ENCODE peak calls at places on chromosomes 2 and 18, in four cellular contexts. Y is Peyer's patch, L is HepG2, J is upper lobe of right lung. M is an unnamed sample. For H3K4me1, the result is how much of the 10 kb centered on the place peaks cover.

GRCh38 chr18:35141567-35142269 is 99.1 kb upstream of the ZNF397 start:
- DNase-seq in Y (no peak), J (no peak), L (no peak), M (no peak)

GRCh38 chr2:170972508-170973224 is 43.6 kb downstream of the GORASP2 start:
- DNase-seq in L (no peak), Y (no peak), J (no peak), M (no peak)

GRCh38 chr18:33603434-33603833 is 25.4 kb downstream of the ASXL3 start:
- DNase-seq in J (no peak), L (no peak), Y (no peak), M (no peak)

GRCh38 chr18:54222922-54223567 is 1.4 kb downstream of the MBD2 start:
- DNase-seq in L (peak), Y (no peak), J (no peak), M (no peak)

GRCh38 chr2:40534528-40534927 is 82.6 kb upstream of the SLC8A1 start:
- DNase-seq in Y (no peak), J (no peak), L (no peak), M (no peak)

GRCh38 chr2:135745545-135745944 is 3.9 kb downstream of the UBXN4 start:
- DNase-seq in Y (no peak), L (no peak), J (no peak), M (no peak)

GRCh38 chr2:29113027-29113686 is 2.1 kb upstream of the CLIP4 start:
- DNase-seq in J (no peak), L (peak), Y (no peak), M (no peak)

GRCh38 chr18:74963820-74964446 is 245.0 kb downstream of the PTGR3 start:
- DNase-seq in Y (no peak), L (peak), J (no peak), M (peak)

DNA sequence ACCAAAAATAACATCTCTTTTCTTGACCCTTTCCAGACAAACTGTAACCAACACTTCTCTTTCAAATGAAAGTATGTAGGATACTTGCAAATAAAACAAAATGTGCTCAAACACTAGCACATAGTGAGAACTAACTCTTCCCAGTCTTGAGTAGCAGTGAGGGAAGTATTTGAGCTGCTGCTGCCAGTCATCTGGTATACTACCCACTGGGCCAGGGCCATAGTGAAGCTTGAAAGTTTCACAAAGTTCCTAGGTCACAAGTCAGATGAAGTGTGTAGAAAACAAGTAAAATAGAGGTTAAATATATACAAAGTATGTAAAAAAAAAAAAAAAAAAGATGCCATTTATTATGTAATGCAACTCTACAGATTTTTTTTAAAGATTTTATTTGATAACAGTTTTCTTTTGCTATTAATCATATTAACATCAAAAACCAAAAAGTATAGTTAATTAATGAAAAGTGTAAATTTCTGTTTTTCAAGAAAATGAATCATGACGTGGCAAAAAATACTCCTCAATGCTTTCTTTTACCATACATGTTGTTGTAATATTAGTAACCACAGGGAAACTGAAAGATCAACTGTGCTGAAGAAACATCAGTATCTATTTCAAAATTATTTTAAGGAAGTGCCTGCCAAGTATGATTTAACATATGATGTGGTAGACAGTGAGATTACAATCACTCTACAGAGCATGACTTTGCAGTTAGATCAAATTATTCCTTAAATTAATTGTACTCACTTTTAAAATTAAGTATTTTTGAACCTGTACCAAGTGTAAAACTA is 21.6 kb upstream of the TRIB2 start:
- DNase-seq in Y (no peak), J (no peak), L (no peak), M (no peak)
- TF ChIP-seq CTCF in Y (no peak), J (no peak), L (no peak), M (no peak)

DNA sequence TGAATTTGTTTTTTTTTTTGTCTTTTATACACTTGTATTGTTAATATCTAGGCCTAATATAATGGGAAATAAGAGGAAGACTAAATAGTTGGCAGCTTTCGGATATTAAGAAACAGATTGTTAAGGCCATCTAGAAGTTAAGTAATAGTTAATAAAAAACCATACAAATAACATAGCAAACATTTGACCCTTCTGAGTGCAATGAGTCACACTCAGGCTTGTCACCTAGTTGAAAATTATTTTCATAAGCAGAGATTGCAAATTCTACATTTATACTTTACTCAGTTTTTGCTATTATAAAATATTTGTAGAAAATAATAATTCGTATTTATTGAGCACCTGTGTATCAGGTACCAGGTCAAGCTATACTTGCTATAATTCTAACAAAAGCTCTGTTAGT is 2.4 kb downstream of the NUP35 start:
- DNase-seq in L (no peak), Y (no peak), J (no peak), M (no peak)
- H3K4me1 ChIP-seq in L (under half), Y (under half), J (under half), M (under half)

GRCh38 chr2:44290271-44290670 is 15.0 kb downstream of the SLC3A1 start:
- DNase-seq in J (no peak), Y (no peak), L (no peak), M (no peak)

GRCh38 chr2:44285237-44285636 is 10.0 kb downstream of the SLC3A1 start:
- DNase-seq in J (no peak), Y (no peak), L (no peak), M (no peak)

GRCh38 chr2:44286884-44287638 is 11.8 kb downstream of the SLC3A1 start:
- DNase-seq in J (no peak), L (no peak), Y (no peak), M (no peak)

GRCh38 chr2:44283116-44283666 is 7.9 kb downstream of the SLC3A1 start:
- DNase-seq in Y (no peak), L (no peak), J (no peak), M (no peak)

DNA sequence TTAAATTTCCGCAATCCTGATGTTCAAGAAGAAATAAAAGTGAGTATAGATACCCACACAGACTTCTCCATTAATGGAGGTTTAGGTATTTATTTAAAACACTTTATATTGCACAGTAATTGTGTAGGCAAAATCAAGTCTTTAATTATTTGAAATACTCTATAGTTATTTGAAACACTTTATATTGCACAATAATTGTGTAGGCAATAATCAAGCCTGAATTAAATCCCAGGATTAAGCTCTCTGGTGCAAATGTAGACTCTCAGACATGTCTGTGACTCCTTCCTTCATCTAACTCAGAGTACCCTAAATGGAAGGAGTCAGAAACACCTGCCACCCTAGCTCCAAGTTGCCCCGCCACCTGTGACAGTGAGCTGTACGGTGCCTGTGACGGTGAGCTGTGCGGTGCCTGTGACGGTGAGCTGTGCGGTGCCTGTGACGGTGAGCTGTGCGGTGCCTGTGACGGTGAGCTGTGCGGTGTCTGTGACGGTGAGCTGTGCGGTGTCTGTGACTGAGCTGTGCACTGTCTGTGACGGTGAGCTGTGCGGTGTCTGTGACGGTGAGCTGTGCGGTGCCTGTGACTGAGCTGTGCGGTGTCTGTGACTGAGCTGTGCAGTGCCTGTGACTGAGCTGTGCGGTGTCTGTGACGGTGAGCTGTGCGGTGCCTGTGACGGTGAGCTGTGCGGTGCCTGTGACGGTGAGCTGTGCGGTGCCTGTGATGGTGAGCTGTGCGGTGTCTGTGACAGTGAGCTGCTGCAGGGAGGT is 11.0 kb downstream of the SLC3A1 start:
- DNase-seq in Y (no peak), J (no peak), L (no peak), M (no peak)
- H3K4me3 ChIP-seq in Y (no peak), J (no peak), L (no peak), M (no peak)

GRCh38 chr2:85769236-85769986 is 15.6 kb downstream of the ATOH8 start:
- DNase-seq in Y (no peak), J (no peak), L (peak), M (no peak)
- TF ChIP-seq CTCF in Y (no peak), J (peak), L (peak), M (peak)

GRCh38 chr2:191679818-191680600 is 2.1 kb downstream of the NABP1 start:
- DNase-seq in L (no peak), Y (no peak), J (no peak), M (no peak)

GRCh38 chr2:191678437-191679110 is 638 bp downstream of the NABP1 start:
- DNase-seq in J (peak), Y (peak), L (peak), M (peak)

GRCh38 chr2:191677646-191678436 is at the start of gene NABP1:
- DNase-seq in Y (peak), L (peak), J (peak), M (peak)

GRCh38 chr2:191682148-191682547 is 4.2 kb downstream of the NABP1 start:
- DNase-seq in Y (no peak), L (no peak), J (no peak), M (no peak)

DNA sequence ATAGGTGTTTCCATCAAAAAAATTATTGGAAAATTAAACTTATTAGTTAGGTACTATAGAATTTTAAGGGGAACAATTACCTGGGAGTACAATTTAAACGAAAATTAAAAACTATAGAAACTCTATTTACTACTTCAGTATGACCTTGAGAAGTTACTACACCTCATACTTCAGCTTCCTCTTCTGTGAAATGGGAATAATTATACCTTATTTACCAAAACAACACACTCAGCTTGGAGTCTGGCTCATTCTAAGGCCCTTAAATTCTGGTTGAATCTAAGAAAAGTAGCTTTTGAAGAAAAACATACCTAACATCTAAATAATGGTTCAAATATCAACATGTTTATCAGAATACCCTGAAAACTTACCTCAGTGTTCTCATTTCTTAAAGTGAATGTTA is 2.7 kb downstream of the NABP1 start:
- DNase-seq in L (no peak), Y (no peak), J (no peak), M (no peak)
- H3K4me1 ChIP-seq in L (under half), Y (under half), J (under half), M (half or more)

GRCh38 chr2:161097157-161097556 is 63.1 kb upstream of the TANK start:
- DNase-seq in J (no peak), Y (no peak), L (no peak), M (no peak)

GRCh38 chr2:161101406-161101805 is 58.8 kb upstream of the TANK start:
- DNase-seq in J (no peak), Y (no peak), L (no peak), M (no peak)

GRCh38 chr2:161095314-161095713 is 64.9 kb upstream of the TANK start:
- DNase-seq in Y (no peak), L (no peak), J (no peak), M (no peak)

GRCh38 chr2:161100216-161100615 is 60.0 kb upstream of the TANK start:
- DNase-seq in J (no peak), Y (no peak), L (no peak), M (no peak)

DNA sequence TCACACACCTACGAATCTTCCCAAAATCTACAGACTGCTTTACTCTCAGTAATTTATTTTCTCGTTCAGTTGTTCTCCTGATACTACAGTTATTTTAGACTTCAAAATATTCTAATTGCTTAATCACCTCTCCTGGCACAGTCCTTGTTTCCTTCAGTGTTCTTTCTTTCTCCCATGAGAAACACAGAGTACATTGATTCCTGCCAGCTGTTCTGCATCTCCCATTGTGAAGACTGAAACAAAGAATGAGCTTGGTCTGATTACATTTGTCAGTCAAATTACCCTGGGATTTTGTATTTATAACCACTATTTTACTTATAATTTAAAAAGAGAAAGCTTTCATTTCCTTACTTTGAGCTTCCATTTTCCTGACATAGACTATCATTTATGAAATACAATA is 63.9 kb upstream of the TANK start:
- DNase-seq in Y (no peak), L (no peak), J (no peak), M (no peak)
- H3K4me3 ChIP-seq in Y (no peak), L (no peak), J (no peak), M (no peak)

GRCh38 chr18:9706081-9706935 is 1.8 kb upstream of the RAB31 start:
- DNase-seq in Y (no peak), J (no peak), L (no peak), M (no peak)

GRCh38 chr18:9708882-9709877 is 1.1 kb downstream of the RAB31 start:
- DNase-seq in L (no peak), J (peak), Y (no peak), M (peak)

GRCh38 chr18:9707381-9708056 is 582 bp upstream of the RAB31 start:
- DNase-seq in J (no peak), Y (no peak), L (no peak), M (no peak)

GRCh38 chr18:9710037-9710436 is 1.9 kb downstream of the RAB31 start:
- DNase-seq in Y (no peak), L (no peak), J (no peak), M (no peak)

GRCh38 chr18:9708057-9708881 is at the start of gene RAB31:
- DNase-seq in Y (peak), L (no peak), J (peak), M (peak)
- TF ChIP-seq CTCF in Y (no peak), L (no peak), J (no peak), M (no peak)

DNA sequence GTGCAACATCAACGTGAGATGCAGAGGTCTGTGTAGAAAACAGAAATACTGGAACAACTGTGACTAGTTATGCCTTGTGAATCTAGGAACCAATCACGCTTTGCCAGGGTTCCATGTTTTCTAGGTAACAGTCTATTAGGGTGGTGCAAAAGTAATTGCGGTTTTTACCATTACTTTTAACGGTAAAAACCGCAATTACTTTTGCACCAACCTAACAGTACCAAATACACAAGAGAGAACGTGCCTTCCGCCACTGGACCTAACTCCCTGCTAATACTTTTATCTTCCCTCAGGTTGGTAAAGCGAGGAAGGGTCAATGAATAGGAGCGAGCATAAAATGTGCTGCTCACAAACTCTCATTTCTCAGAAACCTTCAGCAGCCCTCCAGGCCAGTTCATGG is 47.1 kb downstream of the PLEKHM3 start:
- DNase-seq in Y (no peak), J (no peak), L (no peak), M (no peak)
- H3K4me1 ChIP-seq in Y (under half), J (under half), L (under half), M (under half)